ENCODE peak calls at places on chromosomes 13 and 19, in four cellular contexts. B, C, H and R are unnamed samples.

GRCh38 chr19:39308531-39309304 is 11.9 kb downstream of the LRFN1 start:
- DNase-seq in B (no peak), C (peak; percentile 17), H (no peak), R (peak; percentile 92)

GRCh38 chr19:50357178-50358100 is 8.0 kb downstream of the NAPSA start:
- DNase-seq in B (no peak), C (peak; percentile 92), H (peak; percentile 67), R (no peak)

GRCh38 chr13:20740021-20740420 is 33.7 kb downstream of the EEF1AKMT1 start:
- DNase-seq in B (no peak), C (no peak), H (no peak), R (no peak)

GRCh38 chr13:47408546-47409319 is 511.9 kb upstream of the HTR2A start:
- DNase-seq in B (no peak), C (no peak), H (no peak), R (no peak)

GRCh38 chr19:18265611-18265981 is 8.7 kb downstream of the IQCN start:
- DNase-seq in B (no peak), C (no peak), H (no peak), R (no peak)

GRCh38 chr19:14450168-14450874 is 17.2 kb downstream of the PKN1 start:
- DNase-seq in B (no peak), C (peak; percentile 92), H (no peak), R (peak; percentile 64)

GRCh38 chr19:17681505-17682125 is 6.5 kb downstream of the UNC13A start:
- DNase-seq in B (no peak), C (peak; percentile 47), H (peak; percentile 64), R (no peak)

GRCh38 chr13:50319603-50320296 is 304.5 kb downstream of the KCNRG start:
- DNase-seq in B (no peak), C (no peak), H (no peak), R (no peak)

GRCh38 chr19:18333680-18334079 is 6.7 kb upstream of the PGPEP1 start:
- DNase-seq in B (no peak), C (no peak), H (no peak), R (no peak)

GRCh38 chr13:22655106-22655852 is 525.5 kb upstream of the SGCG start:
- DNase-seq in B (no peak), C (no peak), H (no peak), R (no peak)

GRCh38 chr13:114161644-114162532 is 17.2 kb upstream of the CFAP97D2 start:
- DNase-seq in B (no peak), C (peak; percentile 53), H (no peak), R (no peak)

GRCh38 chr19:32459199-32459865 is 53.8 kb downstream of the DPY19L3 start:
- DNase-seq in B (no peak), C (no peak), H (no peak), R (no peak)

GRCh38 chr19:32201661-32202060 is 143.7 kb upstream of the ZNF507 start:
- DNase-seq in B (no peak), C (peak; percentile 11), H (no peak), R (no peak)

GRCh38 chr19:32676186-32676894 is 692 bp downstream of the RGS9BP start:
- DNase-seq in B (no peak), C (no peak), H (no peak), R (no peak)

GRCh38 chr19:37869766-37870340 is 36.5 kb downstream of the WDR87 start:
- DNase-seq in B (no peak), C (no peak), H (no peak), R (no peak)

GRCh38 chr13:48804836-48805601 is 151.3 kb downstream of the CYSLTR2 start:
- DNase-seq in B (no peak), C (no peak), H (no peak), R (no peak)

GRCh38 chr19:45791744-45792481 is 732 bp downstream of the DMWD start:
- DNase-seq in B (no peak), C (peak; percentile 31), H (no peak), R (no peak)

GRCh38 chr19:48751835-48752510 is 468 bp downstream of the FUT1 start:
- DNase-seq in B (no peak), C (no peak), H (no peak), R (no peak)

GRCh38 chr13:107271226-107271625 is 703.3 kb upstream of the ARGLU1 start:
- DNase-seq in B (no peak), C (no peak), H (peak; percentile 5), R (no peak)

GRCh38 chr13:27534108-27534975 is 84.0 kb upstream of the MTIF3 start:
- DNase-seq in B (no peak), C (no peak), H (no peak), R (no peak)

GRCh38 chr19:54325194-54325621 is 12.2 kb upstream of the LILRA5 start:
- DNase-seq in B (peak; percentile 9), C (peak; percentile 54), H (peak; percentile 59), R (no peak)

GRCh38 chr13:99501952-99502310 is 659 bp downstream of the TM9SF2 start:
- DNase-seq in B (no peak), C (peak; percentile 30), H (no peak), R (no peak)

GRCh38 chr13:26423634-26424033 is 133.8 kb upstream of the WASF3 start:
- DNase-seq in B (peak; percentile 2), C (no peak), H (no peak), R (no peak)

GRCh38 chr13:20828540-20829364 is 55.0 kb upstream of the EEF1AKMT1 start:
- DNase-seq in B (peak; percentile 57), C (peak; percentile 32), H (peak; percentile 14), R (no peak)